ENCODE peak calls at places on chromosomes 13 and 19, in ten cellular contexts. One of them, this sample, is unnamed.

GRCh38 chr13:36526897-36527296 is 94.6 kb downstream of the CCNA1 start:
- DNase-seq in cardiac muscle cell: no peak
- DNase-seq in HuH-7: no peak
- DNase-seq in skeletal muscle cell: no peak
- DNase-seq in A549: no peak
- DNase-seq in stimulated activated CD4-positive, alpha-beta T cell treated with anti-CD3 and anti-CD28 coated beads, TNF-alpha, amount 100 ng/mL, for 24 hours: no peak
- DNase-seq in foreskin fibroblast: no peak
- DNase-seq in dorsolateral prefrontal cortex: no peak
- DNase-seq in stimulated activated CD8-positive, alpha-beta memory T cell treated with anti-CD3 and anti-CD28 coated beads, Interleukin-4, amount 100 ng/mL, for 1 hour: no peak
- DNase-seq in right cardiac atrium: no peak
- DNase-seq in this sample: no peak

GRCh38 chr13:75223981-75224742 is 257.8 kb downstream of the TBC1D4 start:
- DNase-seq in cardiac muscle cell: no peak
- DNase-seq in HuH-7: no peak
- DNase-seq in skeletal muscle cell: no peak
- DNase-seq in A549: no peak
- DNase-seq in stimulated activated CD4-positive, alpha-beta T cell treated with anti-CD3 and anti-CD28 coated beads, TNF-alpha, amount 100 ng/mL, for 24 hours: no peak
- DNase-seq in foreskin fibroblast: no peak
- DNase-seq in dorsolateral prefrontal cortex: no peak
- DNase-seq in stimulated activated CD8-positive, alpha-beta memory T cell treated with anti-CD3 and anti-CD28 coated beads, Interleukin-4, amount 100 ng/mL, for 1 hour: no peak
- DNase-seq in right cardiac atrium: no peak
- DNase-seq in this sample: no peak

GRCh38 chr19:31838163-31838798 is 489.0 kb upstream of the TSHZ3 start:
- DNase-seq in cardiac muscle cell: peak; percentile 11
- DNase-seq in HuH-7: no peak
- DNase-seq in skeletal muscle cell: no peak
- DNase-seq in A549: no peak
- DNase-seq in stimulated activated CD4-positive, alpha-beta T cell treated with anti-CD3 and anti-CD28 coated beads, TNF-alpha, amount 100 ng/mL, for 24 hours: no peak
- DNase-seq in foreskin fibroblast: no peak
- DNase-seq in dorsolateral prefrontal cortex: peak; percentile 51
- DNase-seq in stimulated activated CD8-positive, alpha-beta memory T cell treated with anti-CD3 and anti-CD28 coated beads, Interleukin-4, amount 100 ng/mL, for 1 hour: no peak
- DNase-seq in right cardiac atrium: no peak
- DNase-seq in this sample: no peak

GRCh38 chr19:19217110-19217509 is 5.4 kb downstream of the NCAN start:
- DNase-seq in cardiac muscle cell: no peak
- DNase-seq in HuH-7: no peak
- DNase-seq in skeletal muscle cell: no peak
- DNase-seq in A549: peak; percentile 21
- DNase-seq in stimulated activated CD4-positive, alpha-beta T cell treated with anti-CD3 and anti-CD28 coated beads, TNF-alpha, amount 100 ng/mL, for 24 hours: no peak
- DNase-seq in foreskin fibroblast: no peak
- DNase-seq in dorsolateral prefrontal cortex: no peak
- DNase-seq in stimulated activated CD8-positive, alpha-beta memory T cell treated with anti-CD3 and anti-CD28 coated beads, Interleukin-4, amount 100 ng/mL, for 1 hour: no peak
- DNase-seq in right cardiac atrium: no peak
- DNase-seq in this sample: no peak

GRCh38 chr19:27779953-27780352 is 1433.0 kb downstream of the UQCRFS1 start:
- DNase-seq in cardiac muscle cell: no peak
- DNase-seq in HuH-7: no peak
- DNase-seq in skeletal muscle cell: no peak
- DNase-seq in A549: no peak
- DNase-seq in stimulated activated CD4-positive, alpha-beta T cell treated with anti-CD3 and anti-CD28 coated beads, TNF-alpha, amount 100 ng/mL, for 24 hours: no peak
- DNase-seq in foreskin fibroblast: no peak
- DNase-seq in dorsolateral prefrontal cortex: no peak
- DNase-seq in stimulated activated CD8-positive, alpha-beta memory T cell treated with anti-CD3 and anti-CD28 coated beads, Interleukin-4, amount 100 ng/mL, for 1 hour: no peak
- DNase-seq in right cardiac atrium: no peak
- DNase-seq in this sample: no peak

GRCh38 chr19:23415561-23416191 is 20.4 kb upstream of the ZNF91 start:
- DNase-seq in cardiac muscle cell: peak; percentile 12
- DNase-seq in HuH-7: peak; percentile 85
- DNase-seq in skeletal muscle cell: no peak
- DNase-seq in A549: no peak
- DNase-seq in stimulated activated CD4-positive, alpha-beta T cell treated with anti-CD3 and anti-CD28 coated beads, TNF-alpha, amount 100 ng/mL, for 24 hours: no peak
- DNase-seq in foreskin fibroblast: no peak
- DNase-seq in dorsolateral prefrontal cortex: no peak
- DNase-seq in stimulated activated CD8-positive, alpha-beta memory T cell treated with anti-CD3 and anti-CD28 coated beads, Interleukin-4, amount 100 ng/mL, for 1 hour: no peak
- DNase-seq in right cardiac atrium: peak; percentile 63
- DNase-seq in this sample: no peak

GRCh38 chr19:46416077-46416709 is 2.8 kb upstream of the CCDC8 start:
- DNase-seq in cardiac muscle cell: peak; percentile 96
- DNase-seq in HuH-7: peak; percentile 82
- DNase-seq in skeletal muscle cell: peak; percentile 67
- DNase-seq in A549: peak; percentile 84
- DNase-seq in stimulated activated CD4-positive, alpha-beta T cell treated with anti-CD3 and anti-CD28 coated beads, TNF-alpha, amount 100 ng/mL, for 24 hours: no peak
- DNase-seq in foreskin fibroblast: peak; percentile 93
- DNase-seq in dorsolateral prefrontal cortex: peak; percentile 83
- DNase-seq in stimulated activated CD8-positive, alpha-beta memory T cell treated with anti-CD3 and anti-CD28 coated beads, Interleukin-4, amount 100 ng/mL, for 1 hour: no peak
- DNase-seq in right cardiac atrium: peak; percentile 97
- DNase-seq in this sample: peak; percentile 47

GRCh38 chr13:95502216-95502615 is 50.3 kb upstream of the CLDN10 start:
- DNase-seq in cardiac muscle cell: no peak
- DNase-seq in HuH-7: no peak
- DNase-seq in skeletal muscle cell: no peak
- DNase-seq in A549: no peak
- DNase-seq in stimulated activated CD4-positive, alpha-beta T cell treated with anti-CD3 and anti-CD28 coated beads, TNF-alpha, amount 100 ng/mL, for 24 hours: no peak
- DNase-seq in foreskin fibroblast: no peak
- DNase-seq in dorsolateral prefrontal cortex: no peak
- DNase-seq in stimulated activated CD8-positive, alpha-beta memory T cell treated with anti-CD3 and anti-CD28 coated beads, Interleukin-4, amount 100 ng/mL, for 1 hour: no peak
- DNase-seq in right cardiac atrium: no peak
- DNase-seq in this sample: no peak

GRCh38 chr19:6065685-6066365 is 44.5 kb downstream of the RFX2 start:
- DNase-seq in cardiac muscle cell: no peak
- DNase-seq in HuH-7: peak; percentile 52
- DNase-seq in skeletal muscle cell: no peak
- DNase-seq in A549: peak; percentile 66
- DNase-seq in stimulated activated CD4-positive, alpha-beta T cell treated with anti-CD3 and anti-CD28 coated beads, TNF-alpha, amount 100 ng/mL, for 24 hours: no peak
- DNase-seq in foreskin fibroblast: no peak
- DNase-seq in dorsolateral prefrontal cortex: no peak
- DNase-seq in stimulated activated CD8-positive, alpha-beta memory T cell treated with anti-CD3 and anti-CD28 coated beads, Interleukin-4, amount 100 ng/mL, for 1 hour: peak; percentile 27
- DNase-seq in right cardiac atrium: no peak
- DNase-seq in this sample: no peak

GRCh38 chr19:3190470-3190770 is 4.7 kb downstream of the NCLN start:
- DNase-seq in cardiac muscle cell: no peak
- DNase-seq in HuH-7: no peak
- DNase-seq in skeletal muscle cell: no peak
- DNase-seq in A549: no peak
- DNase-seq in stimulated activated CD4-positive, alpha-beta T cell treated with anti-CD3 and anti-CD28 coated beads, TNF-alpha, amount 100 ng/mL, for 24 hours: no peak
- DNase-seq in foreskin fibroblast: no peak
- DNase-seq in dorsolateral prefrontal cortex: no peak
- DNase-seq in stimulated activated CD8-positive, alpha-beta memory T cell treated with anti-CD3 and anti-CD28 coated beads, Interleukin-4, amount 100 ng/mL, for 1 hour: no peak
- DNase-seq in right cardiac atrium: no peak
- DNase-seq in this sample: no peak

GRCh38 chr19:58409010-58409790 is 751 bp downstream of the ZNF584 start:
- DNase-seq in cardiac muscle cell: peak; percentile 35
- DNase-seq in HuH-7: no peak
- DNase-seq in skeletal muscle cell: no peak
- DNase-seq in A549: no peak
- DNase-seq in stimulated activated CD4-positive, alpha-beta T cell treated with anti-CD3 and anti-CD28 coated beads, TNF-alpha, amount 100 ng/mL, for 24 hours: no peak
- DNase-seq in foreskin fibroblast: no peak
- DNase-seq in dorsolateral prefrontal cortex: no peak
- DNase-seq in stimulated activated CD8-positive, alpha-beta memory T cell treated with anti-CD3 and anti-CD28 coated beads, Interleukin-4, amount 100 ng/mL, for 1 hour: no peak
- DNase-seq in right cardiac atrium: peak; percentile 73
- DNase-seq in this sample: no peak

GRCh38 chr13:28052945-28053344 is 47.4 kb downstream of the FLT3 start:
- DNase-seq in cardiac muscle cell: no peak
- DNase-seq in HuH-7: no peak
- DNase-seq in skeletal muscle cell: no peak
- DNase-seq in A549: no peak
- DNase-seq in stimulated activated CD4-positive, alpha-beta T cell treated with anti-CD3 and anti-CD28 coated beads, TNF-alpha, amount 100 ng/mL, for 24 hours: no peak
- DNase-seq in foreskin fibroblast: no peak
- DNase-seq in dorsolateral prefrontal cortex: no peak
- DNase-seq in stimulated activated CD8-positive, alpha-beta memory T cell treated with anti-CD3 and anti-CD28 coated beads, Interleukin-4, amount 100 ng/mL, for 1 hour: no peak
- DNase-seq in right cardiac atrium: no peak
- DNase-seq in this sample: no peak

GRCh38 chr19:45499196-45500180 is 1.2 kb downstream of the PPM1N start:
- DNase-seq in cardiac muscle cell: peak; percentile 46
- DNase-seq in HuH-7: no peak
- DNase-seq in skeletal muscle cell: no peak
- DNase-seq in A549: no peak
- DNase-seq in stimulated activated CD4-positive, alpha-beta T cell treated with anti-CD3 and anti-CD28 coated beads, TNF-alpha, amount 100 ng/mL, for 24 hours: peak; percentile 34
- DNase-seq in foreskin fibroblast: no peak
- DNase-seq in dorsolateral prefrontal cortex: no peak
- DNase-seq in stimulated activated CD8-positive, alpha-beta memory T cell treated with anti-CD3 and anti-CD28 coated beads, Interleukin-4, amount 100 ng/mL, for 1 hour: no peak
- DNase-seq in right cardiac atrium: peak; percentile 82
- DNase-seq in this sample: no peak